ENCODE peak calls at places on chromosome 22, in five cellular contexts. F is retinal pigment epithelial cell; S is CD8-positive, alpha-beta T cell; I is pancreas; K is fibroblast of pulmonary artery. B is an unnamed sample.

GRCh38 chr22:25357606-25358420 is 138.4 kb downstream of the CRYBB2 start:
- DNase-seq in K (no peak), I (no peak), S (no peak), F (no peak), B (no peak)

GRCh38 chr22:17774206-17774927 is at the start of gene BID:
- DNase-seq in F (no peak), S (peak; percentile 50), I (peak; percentile 46), K (no peak), B (no peak)

GRCh38 chr22:38638734-38639133 is 17.5 kb downstream of the FAM227A start:
- DNase-seq in K (no peak), I (no peak), S (no peak), F (no peak), B (no peak)

GRCh38 chr22:25448435-25449051 is 115.9 kb upstream of the GRK3 start:
- DNase-seq in F (no peak), K (peak; percentile 21), I (no peak), S (no peak), B (no peak)

GRCh38 chr22:43298062-43298801 is 44.9 kb downstream of the SCUBE1 start:
- DNase-seq in K (no peak), F (no peak), S (no peak), I (peak; percentile 34), B (no peak)

GRCh38 chr22:38924197-38924952 is 33.0 kb upstream of the APOBEC3A start:
- DNase-seq in F (peak; percentile 91), S (no peak), K (peak; percentile 90), I (peak; percentile 92), B (peak; percentile 79)

GRCh38 chr22:44384981-44385610 is 72.3 kb upstream of the SHISAL1 start:
- DNase-seq in F (no peak), K (no peak), S (no peak), I (no peak), B (no peak)

GRCh38 chr22:43378011-43378704 is 33.7 kb upstream of the MPPED1 start:
- DNase-seq in F (no peak), S (no peak), K (peak; percentile 24), I (no peak), B (peak; percentile 22)

GRCh38 chr22:35630387-35630793 is 13.3 kb upstream of the MB start:
- DNase-seq in F (no peak), I (no peak), K (peak; percentile 60), S (no peak), B (no peak)

GRCh38 chr22:36360871-36361383 is 26.8 kb downstream of the MYH9 start:
- DNase-seq in I (no peak), K (no peak), F (no peak), S (no peak), B (no peak)

GRCh38 chr22:17966403-17966717 is 58.0 kb downstream of the MICAL3 start:
- DNase-seq in F (no peak), K (no peak), S (no peak), I (no peak), B (no peak)

GRCh38 chr22:35746946-35747703 is 29.5 kb downstream of the APOL5 start:
- DNase-seq in I (no peak), S (no peak), K (peak; percentile 33), F (no peak), B (no peak)

GRCh38 chr22:37852418-37852817 is 3.2 kb downstream of the EIF3L start:
- DNase-seq in K (no peak), S (no peak), I (no peak), F (no peak), B (no peak)

GRCh38 chr22:35435201-35435712 is 35.3 kb downstream of the MCM5 start:
- DNase-seq in K (no peak), F (no peak), S (no peak), I (no peak), B (no peak)

GRCh38 chr22:24474221-24474620 is 20.9 kb upstream of the UPB1 start:
- DNase-seq in K (peak; percentile 91), F (peak; percentile 82), S (no peak), I (no peak), B (no peak)

GRCh38 chr22:33865248-33865647 is 55.0 kb downstream of the LARGE1 start:
- DNase-seq in K (no peak), F (no peak), I (no peak), S (no peak), B (no peak)

GRCh38 chr22:33865996-33866395 is 54.3 kb downstream of the LARGE1 start:
- DNase-seq in F (no peak), I (no peak), S (no peak), K (no peak), B (no peak)

GRCh38 chr22:33864723-33865130 is 55.5 kb downstream of the LARGE1 start:
- DNase-seq in I (no peak), F (no peak), K (peak; percentile 14), S (no peak), B (no peak)

GRCh38 chr22:33867118-33867863 is 53.0 kb downstream of the LARGE1 start:
- DNase-seq in S (no peak), I (no peak), K (peak; percentile 11), F (peak; percentile 2), B (no peak)

GRCh38 chr22:33866521-33866920 is 53.8 kb downstream of the LARGE1 start:
- DNase-seq in I (no peak), F (no peak), S (no peak), K (no peak), B (no peak)
- TF ChIP-seq CTCF in I (no peak), F (no peak), S (no peak), K (no peak), B (no peak)

DNA sequence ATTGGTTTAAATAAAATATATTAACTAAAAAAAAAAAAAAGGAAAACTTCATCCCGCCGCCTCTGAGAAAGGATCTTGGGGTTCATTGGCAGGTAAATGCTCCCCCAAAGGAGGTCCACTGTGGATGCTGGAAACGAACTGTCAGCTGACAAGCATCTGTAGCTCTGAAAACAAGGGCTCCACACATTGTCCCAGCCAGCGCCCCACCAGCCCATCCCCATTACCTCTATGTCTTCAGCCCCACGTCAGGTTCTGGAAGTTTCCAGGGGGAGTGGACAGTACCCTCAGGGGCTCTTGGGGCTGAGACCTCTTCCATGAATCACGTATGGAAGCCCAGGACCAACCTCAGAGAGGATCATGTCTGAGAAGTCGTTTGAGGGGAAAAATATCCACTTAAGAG is 66.4 kb upstream of the WNT7B start:
- DNase-seq in S (no peak), I (no peak), F (no peak), K (no peak), B (no peak)
- H3K4me3 ChIP-seq in S (peak overlapping the region; percentile 53), I (no peak overlapping the region), F (no peak overlapping the region), K (peak overlapping the region; percentile 53), B (peak overlapping the region; percentile 73)

GRCh38 chr22:28984482-28985158 is 77.0 kb downstream of the C22orf31 start:
- DNase-seq in I (no peak), F (no peak), K (no peak), S (no peak), B (no peak)
- TF ChIP-seq CTCF in I (no peak), F (no peak), K (no peak), S (no peak), B (no peak)

GRCh38 chr22:46430961-46431838 is 95.7 kb downstream of the TRMU start:
- DNase-seq in F (no peak), S (no peak), K (no peak), I (no peak), B (no peak)

GRCh38 chr22:46428602-46429326 is 93.2 kb downstream of the TRMU start:
- DNase-seq in K (no peak), F (no peak), S (no peak), I (no peak), B (no peak)

GRCh38 chr22:46429327-46429853 is 93.9 kb downstream of the TRMU start:
- DNase-seq in F (no peak), K (no peak), S (no peak), I (no peak), B (no peak)

GRCh38 chr22:46433318-46433717 is 97.8 kb downstream of the TRMU start:
- DNase-seq in I (no peak), S (no peak), F (no peak), K (no peak), B (no peak)

DNA sequence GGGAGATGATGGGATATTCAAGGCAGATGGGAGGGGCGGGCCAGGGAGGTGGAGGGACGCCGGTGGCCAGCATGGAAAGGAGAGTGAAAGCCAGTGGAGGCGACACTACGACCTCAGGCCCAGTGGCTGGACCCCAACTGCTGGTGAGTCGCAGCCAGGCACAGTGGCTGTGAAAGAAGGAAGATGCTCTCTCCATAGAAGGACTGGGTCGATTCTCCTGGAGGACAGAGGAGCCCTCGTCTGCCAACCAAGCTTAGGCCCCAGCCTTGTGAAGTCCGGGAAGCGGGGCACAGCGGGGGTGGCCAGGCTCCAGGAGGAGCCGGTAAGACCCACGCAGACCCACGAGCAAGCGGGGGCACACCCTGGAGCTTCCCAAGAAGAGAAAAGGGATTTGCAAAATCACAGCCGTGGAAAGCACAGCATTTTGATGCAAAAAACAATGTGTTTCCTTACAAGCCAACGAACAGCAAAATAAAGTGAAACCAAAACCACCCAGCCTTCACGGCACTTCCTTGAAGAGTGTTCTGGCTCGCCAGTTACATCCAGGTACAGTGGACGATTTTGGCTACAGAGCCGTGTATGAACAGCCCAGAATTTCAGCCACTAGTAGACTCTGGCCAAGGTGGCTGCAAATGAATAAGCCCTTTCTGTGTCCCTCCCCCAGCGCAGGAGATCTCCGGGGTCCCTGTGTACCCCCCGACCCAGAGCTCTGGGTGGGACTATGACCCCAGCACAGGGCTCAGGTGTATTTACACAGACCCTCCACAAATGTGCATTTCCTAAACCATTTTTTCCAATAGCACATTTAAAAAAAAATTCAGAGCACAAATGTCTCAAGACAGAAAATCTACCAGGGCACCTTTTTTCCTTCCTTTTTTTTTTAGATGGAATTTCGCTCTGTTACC is 96.9 kb downstream of the TRMU start:
- DNase-seq in I (no peak), S (peak; percentile 43), K (no peak), F (no peak), B (no peak)
- H3K4me3 ChIP-seq in I (no peak overlapping the region), S (peak overlapping the region; percentile 70), K (no peak overlapping the region), F (no peak overlapping the region), B (no peak overlapping the region)

GRCh38 chr22:30614268-30614667 is 7.3 kb downstream of the TCN2 start:
- DNase-seq in K (no peak), F (no peak), S (no peak), I (no peak), B (no peak)

GRCh38 chr22:30614879-30615278 is 7.9 kb downstream of the TCN2 start:
- DNase-seq in I (no peak), K (no peak), F (no peak), S (no peak), B (no peak)

GRCh38 chr22:30610299-30610698 is 3.3 kb downstream of the TCN2 start:
- DNase-seq in K (no peak), I (no peak), S (no peak), F (no peak), B (no peak)

GRCh38 chr22:30611197-30611596 is 4.2 kb downstream of the TCN2 start:
- DNase-seq in K (no peak), F (no peak), I (no peak), S (no peak), B (no peak)

GRCh38 chr22:30612789-30613188 is 5.8 kb downstream of the TCN2 start:
- DNase-seq in F (no peak), I (no peak), S (no peak), K (no peak), B (no peak)
- TF ChIP-seq CTCF in F (no peak), I (no peak), S (no peak), K (no peak), B (no peak)